ENCODE peak calls at places on chromosomes 13 and 19, in four cellular contexts. I, Z, H and R are unnamed samples.

GRCh38 chr13:78657699-78658629 is 991 bp downstream of the OBI1 start:
- DNase-seq in I (no peak), Z (no peak), H (no peak), R (peak; percentile 32)

GRCh38 chr13:83162493-83162892 is 719.8 kb downstream of the SLITRK1 start:
- DNase-seq in I (no peak), Z (no peak), H (no peak), R (no peak)

GRCh38 chr13:49100637-49101570 is 119.2 kb upstream of the MLNR start:
- DNase-seq in I (no peak), Z (no peak), H (no peak), R (no peak)

GRCh38 chr13:72504026-72504925 is 223.2 kb downstream of the MZT1 start:
- DNase-seq in I (no peak), Z (no peak), H (no peak), R (peak; percentile 55)

GRCh38 chr13:45628094-45628493 is 12.6 kb upstream of the ERICH6B start:
- DNase-seq in I (no peak), Z (no peak), H (no peak), R (no peak)

GRCh38 chr13:30880756-30881155 is 25.3 kb upstream of the MEDAG start:
- DNase-seq in I (no peak), Z (no peak), H (no peak), R (peak; percentile 95)

GRCh38 chr13:39895254-39895653 is 239.8 kb downstream of the COG6 start:
- DNase-seq in I (no peak), Z (no peak), H (no peak), R (peak; percentile 86)

GRCh38 chr19:2255982-2256685 is at the start of gene JSRP1:
- DNase-seq in I (no peak), Z (no peak), H (no peak), R (no peak)

GRCh38 chr19:54420068-54420382 is 4.8 kb downstream of the TTYH1 start:
- DNase-seq in I (no peak), Z (no peak), H (no peak), R (no peak)

GRCh38 chr19:11881151-11881800 is 6.3 kb upstream of the ZNF69 start:
- DNase-seq in I (peak; percentile 49), Z (peak; percentile 67), H (peak; percentile 55), R (peak; percentile 49)

GRCh38 chr19:38977445-38978314 is 2.1 kb upstream of the FBXO17 start:
- DNase-seq in I (peak; percentile 33), Z (no peak), H (peak; percentile 56), R (peak; percentile 69)

GRCh38 chr13:111076156-111077013 is 38.7 kb upstream of the ARHGEF7 start:
- DNase-seq in I (no peak), Z (no peak), H (no peak), R (no peak)